ENCODE peak calls at places on chromosomes 5 and 9, in six cellular contexts. One of them, this sample, is unnamed.

GRCh38 chr5:38022621-38023020 is 182.8 kb upstream of the GDNF start:
- ATAC-seq in HepG2: no peak
- ATAC-seq in K562: no peak
- ATAC-seq in GM12878: no peak
- ATAC-seq in upper lobe of left lung: no peak
- ATAC-seq in HCT116: no peak
- ATAC-seq in this sample: no peak

GRCh38 chr5:143218563-143219170 is 184.8 kb downstream of the NR3C1 start:
- ATAC-seq in HepG2: no peak
- ATAC-seq in GM12878: peak; percentile 4
- ATAC-seq in K562: no peak
- ATAC-seq in upper lobe of left lung: no peak
- ATAC-seq in HCT116: no peak
- ATAC-seq in this sample: no peak

GRCh38 chr5:95647886-95648860 is 1.6 kb downstream of the RFESD start:
- ATAC-seq in HepG2: no peak
- ATAC-seq in upper lobe of left lung: no peak
- ATAC-seq in HCT116: no peak
- ATAC-seq in GM12878: peak; percentile 12
- ATAC-seq in K562: peak; percentile 76
- ATAC-seq in this sample: no peak

GRCh38 chr9:21958833-21959232 is 35.4 kb downstream of the CDKN2A start:
- ATAC-seq in GM12878: no peak
- ATAC-seq in K562: no peak
- ATAC-seq in upper lobe of left lung: no peak
- ATAC-seq in HCT116: no peak
- ATAC-seq in HepG2: no peak
- ATAC-seq in this sample: no peak

GRCh38 chr5:927172-928015 is 34.7 kb downstream of the TRIP13 start:
- ATAC-seq in HCT116: no peak
- ATAC-seq in GM12878: no peak
- ATAC-seq in HepG2: no peak
- ATAC-seq in K562: no peak
- ATAC-seq in upper lobe of left lung: no peak
- ATAC-seq in this sample: no peak

GRCh38 chr5:125847561-125847960 is 575.6 kb upstream of the GRAMD2B start:
- ATAC-seq in HepG2: no peak
- ATAC-seq in K562: no peak
- ATAC-seq in HCT116: no peak
- ATAC-seq in upper lobe of left lung: no peak
- ATAC-seq in GM12878: no peak
- ATAC-seq in this sample: no peak

GRCh38 chr9:136829981-136830885 is 12.0 kb upstream of the AJM1 start:
- ATAC-seq in K562: no peak
- ATAC-seq in HCT116: no peak
- ATAC-seq in HepG2: no peak
- ATAC-seq in GM12878: no peak
- ATAC-seq in upper lobe of left lung: no peak
- ATAC-seq in this sample: no peak

GRCh38 chr9:87567566-87567965 is 69.9 kb downstream of the DAPK1 start:
- ATAC-seq in HCT116: no peak
- ATAC-seq in K562: peak; percentile 77
- ATAC-seq in GM12878: no peak
- ATAC-seq in upper lobe of left lung: peak; percentile 17
- ATAC-seq in HepG2: no peak
- ATAC-seq in this sample: no peak

GRCh38 chr9:72459308-72459707 is 62.1 kb upstream of the TMC1 start:
- ATAC-seq in upper lobe of left lung: no peak
- ATAC-seq in HepG2: peak; percentile 26
- ATAC-seq in K562: no peak
- ATAC-seq in HCT116: no peak
- ATAC-seq in GM12878: peak; percentile 28
- ATAC-seq in this sample: no peak

GRCh38 chr9:99162759-99163364 is 57.9 kb downstream of the TGFBR1 start:
- ATAC-seq in GM12878: peak; percentile 72
- ATAC-seq in K562: peak; percentile 54
- ATAC-seq in upper lobe of left lung: peak; percentile 42
- ATAC-seq in HCT116: peak; percentile 57
- ATAC-seq in HepG2: peak; percentile 25
- ATAC-seq in this sample: no peak

GRCh38 chr5:6431214-6432195 is 17.2 kb upstream of the UBE2QL1 start:
- ATAC-seq in HepG2: no peak
- ATAC-seq in HCT116: no peak
- ATAC-seq in GM12878: no peak
- ATAC-seq in upper lobe of left lung: no peak
- ATAC-seq in K562: no peak
- ATAC-seq in this sample: no peak

GRCh38 chr9:99977042-99977792 is 70.8 kb downstream of the STX17 start:
- ATAC-seq in K562: peak; percentile 45
- ATAC-seq in HepG2: no peak
- ATAC-seq in HCT116: no peak
- ATAC-seq in GM12878: no peak
- ATAC-seq in upper lobe of left lung: no peak
- ATAC-seq in this sample: no peak

GRCh38 chr5:132044207-132044606 is 16.2 kb upstream of the IL3 start:
- ATAC-seq in HCT116: no peak
- ATAC-seq in GM12878: no peak
- ATAC-seq in upper lobe of left lung: peak; percentile 74
- ATAC-seq in K562: no peak
- ATAC-seq in HepG2: no peak
- ATAC-seq in this sample: no peak

GRCh38 chr9:74570879-74571512 is 73.9 kb downstream of the RORB start:
- ATAC-seq in HepG2: no peak
- ATAC-seq in K562: peak; percentile 54
- ATAC-seq in upper lobe of left lung: no peak
- ATAC-seq in HCT116: no peak
- ATAC-seq in GM12878: peak; percentile 48
- ATAC-seq in this sample: no peak

GRCh38 chr9:133822439-133823065 is 84.4 kb upstream of the SARDH start:
- ATAC-seq in HepG2: no peak
- ATAC-seq in K562: no peak
- ATAC-seq in GM12878: peak; percentile 86
- ATAC-seq in upper lobe of left lung: no peak
- ATAC-seq in HCT116: no peak
- ATAC-seq in this sample: no peak

GRCh38 chr9:94606641-94607339 is 13.2 kb upstream of the FBP2 start:
- ATAC-seq in HepG2: no peak
- ATAC-seq in HCT116: no peak
- ATAC-seq in K562: no peak
- ATAC-seq in upper lobe of left lung: no peak
- ATAC-seq in GM12878: no peak
- ATAC-seq in this sample: no peak

GRCh38 chr9:135090081-135090480 is 2.6 kb downstream of the OLFM1 start:
- ATAC-seq in K562: no peak
- ATAC-seq in HepG2: no peak
- ATAC-seq in HCT116: no peak
- ATAC-seq in GM12878: no peak
- ATAC-seq in upper lobe of left lung: no peak
- ATAC-seq in this sample: no peak

GRCh38 chr5:173498871-173499470 is 117.5 kb downstream of the BOD1 start:
- ATAC-seq in HCT116: peak; percentile 49
- ATAC-seq in K562: no peak
- ATAC-seq in upper lobe of left lung: no peak
- ATAC-seq in GM12878: no peak
- ATAC-seq in HepG2: peak; percentile 71
- ATAC-seq in this sample: no peak

GRCh38 chr5:143495124-143495523 is 91.6 kb upstream of the NR3C1 start:
- ATAC-seq in HCT116: no peak
- ATAC-seq in GM12878: no peak
- ATAC-seq in HepG2: peak; percentile 69
- ATAC-seq in upper lobe of left lung: peak; percentile 63
- ATAC-seq in K562: no peak
- ATAC-seq in this sample: no peak

GRCh38 chr5:146329697-146330096 is 8.9 kb upstream of the POU4F3 start:
- ATAC-seq in HCT116: no peak
- ATAC-seq in GM12878: no peak
- ATAC-seq in upper lobe of left lung: no peak
- ATAC-seq in K562: no peak
- ATAC-seq in HepG2: no peak
- ATAC-seq in this sample: no peak

GRCh38 chr5:137201876-137202275 is 297.2 kb downstream of the SPOCK1 start:
- ATAC-seq in upper lobe of left lung: peak; percentile 69
- ATAC-seq in HepG2: peak; percentile 52
- ATAC-seq in GM12878: no peak
- ATAC-seq in K562: no peak
- ATAC-seq in HCT116: no peak
- ATAC-seq in this sample: peak; percentile 92

GRCh38 chr9:14030350-14030823 is 283.6 kb downstream of the NFIB start:
- ATAC-seq in upper lobe of left lung: peak; percentile 5
- ATAC-seq in HepG2: no peak
- ATAC-seq in HCT116: no peak
- ATAC-seq in K562: peak; percentile 71
- ATAC-seq in GM12878: no peak
- ATAC-seq in this sample: peak; percentile 41

GRCh38 chr9:19516348-19516747 is 107.5 kb downstream of the ACER2 start:
- ATAC-seq in HCT116: no peak
- ATAC-seq in GM12878: peak; percentile 40
- ATAC-seq in HepG2: no peak
- ATAC-seq in K562: no peak
- ATAC-seq in upper lobe of left lung: no peak
- ATAC-seq in this sample: no peak

GRCh38 chr5:126965061-126965475 is 65.3 kb downstream of the MARCHF3 start:
- ATAC-seq in GM12878: peak; percentile 75
- ATAC-seq in HepG2: no peak
- ATAC-seq in HCT116: no peak
- ATAC-seq in upper lobe of left lung: no peak
- ATAC-seq in K562: no peak
- ATAC-seq in this sample: no peak

GRCh38 chr5:154349621-154350020 is 96.2 kb upstream of the SAP30L start:
- ATAC-seq in HepG2: no peak
- ATAC-seq in upper lobe of left lung: no peak
- ATAC-seq in HCT116: no peak
- ATAC-seq in K562: peak; percentile 16
- ATAC-seq in GM12878: no peak
- ATAC-seq in this sample: no peak

GRCh38 chr5:108953940-108954339 is 206.2 kb downstream of the FER start:
- ATAC-seq in HepG2: no peak
- ATAC-seq in GM12878: no peak
- ATAC-seq in upper lobe of left lung: no peak
- ATAC-seq in K562: peak; percentile 61
- ATAC-seq in HCT116: no peak
- ATAC-seq in this sample: no peak

GRCh38 chr9:35074141-35074540 is 1.7 kb upstream of the VCP start:
- ATAC-seq in HCT116: no peak
- ATAC-seq in GM12878: no peak
- ATAC-seq in HepG2: no peak
- ATAC-seq in K562: no peak
- ATAC-seq in upper lobe of left lung: no peak
- ATAC-seq in this sample: no peak

GRCh38 chr9:35073276-35073607 is 817 bp upstream of the VCP start:
- ATAC-seq in HepG2: no peak
- ATAC-seq in HCT116: no peak
- ATAC-seq in GM12878: no peak
- ATAC-seq in K562: no peak
- ATAC-seq in upper lobe of left lung: no peak
- ATAC-seq in this sample: no peak

GRCh38 chr9:35072461-35073275 is at the start of gene VCP:
- ATAC-seq in GM12878: peak; percentile 93
- ATAC-seq in HepG2: peak; percentile 91
- ATAC-seq in HCT116: peak; percentile 89
- ATAC-seq in K562: peak; percentile 95
- ATAC-seq in upper lobe of left lung: peak; percentile 97
- ATAC-seq in this sample: peak; percentile 97

GRCh38 chr9:35070823-35071813 is 1.3 kb downstream of the VCP start:
- ATAC-seq in GM12878: no peak
- ATAC-seq in upper lobe of left lung: no peak
- ATAC-seq in HCT116: no peak
- ATAC-seq in K562: no peak
- ATAC-seq in HepG2: no peak
- ATAC-seq in this sample: no peak

GRCh38 chr9:35071814-35072460 is 488 bp downstream of the VCP start:
- ATAC-seq in GM12878: peak; percentile 86
- ATAC-seq in HepG2: peak; percentile 89
- ATAC-seq in K562: peak; percentile 92
- ATAC-seq in upper lobe of left lung: peak; percentile 93
- ATAC-seq in HCT116: peak; percentile 75
- ATAC-seq in this sample: peak; percentile 83
- TF ChIP-seq POLR2A in GM12878: no peak
- TF ChIP-seq POLR2A in HepG2: peak; percentile 79
- TF ChIP-seq POLR2A in K562: no peak
- TF ChIP-seq POLR2A in upper lobe of left lung: no peak
- TF ChIP-seq POLR2A in HCT116: no peak
- TF ChIP-seq POLR2A in this sample: no peak

GRCh38 chr5:84119252-84119651 is 265.4 kb downstream of the EDIL3 start:
- ATAC-seq in GM12878: no peak
- ATAC-seq in HCT116: no peak
- ATAC-seq in upper lobe of left lung: no peak
- ATAC-seq in K562: no peak
- ATAC-seq in HepG2: no peak
- ATAC-seq in this sample: no peak
- TF ChIP-seq POLR2AphosphoS5 in GM12878: no peak
- TF ChIP-seq POLR2AphosphoS5 in HCT116: no peak
- TF ChIP-seq POLR2AphosphoS5 in upper lobe of left lung: no peak
- TF ChIP-seq POLR2AphosphoS5 in K562: no peak
- TF ChIP-seq POLR2AphosphoS5 in HepG2: no peak
- TF ChIP-seq POLR2AphosphoS5 in this sample: no peak

DNA sequence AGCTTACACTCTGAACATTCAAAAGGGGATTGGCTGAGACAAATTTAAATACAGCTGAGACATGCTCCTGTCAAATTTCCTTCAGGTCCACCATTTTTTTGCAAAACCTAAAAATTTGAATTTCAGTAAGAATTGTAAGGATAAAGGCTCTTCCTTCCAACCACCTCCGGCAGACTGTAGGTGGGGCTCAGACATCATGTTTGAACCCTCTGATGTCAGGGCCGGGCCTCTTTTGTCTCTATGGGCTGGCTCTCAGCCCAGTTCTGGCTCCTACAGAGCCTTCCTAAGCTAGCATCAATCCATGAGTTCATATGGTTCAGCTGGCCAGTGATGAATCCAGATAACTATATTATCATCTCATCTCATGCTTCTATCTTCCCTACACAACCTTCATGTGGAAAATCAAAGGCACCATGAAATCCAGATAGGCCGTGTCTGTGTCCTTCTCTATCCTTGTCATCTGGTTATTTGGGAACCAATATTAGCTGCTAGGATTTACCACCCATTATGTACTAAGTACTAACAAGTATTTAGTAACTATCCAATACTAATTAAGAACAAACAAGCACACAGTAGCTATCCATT is 44.2 kb downstream of the NIPSNAP3B start:
- ATAC-seq in K562: peak; percentile 58
- ATAC-seq in GM12878: no peak
- ATAC-seq in HCT116: peak; percentile 60
- ATAC-seq in upper lobe of left lung: peak; percentile 56
- ATAC-seq in HepG2: peak; percentile 13
- ATAC-seq in this sample: no peak
- TF ChIP-seq CTCF in K562: peak; percentile 13
- TF ChIP-seq CTCF in GM12878: peak; percentile 8
- TF ChIP-seq CTCF in HCT116: no peak
- TF ChIP-seq CTCF in upper lobe of left lung: no peak
- TF ChIP-seq CTCF in HepG2: peak; percentile 23
- TF ChIP-seq CTCF in this sample: peak; percentile 18

DNA sequence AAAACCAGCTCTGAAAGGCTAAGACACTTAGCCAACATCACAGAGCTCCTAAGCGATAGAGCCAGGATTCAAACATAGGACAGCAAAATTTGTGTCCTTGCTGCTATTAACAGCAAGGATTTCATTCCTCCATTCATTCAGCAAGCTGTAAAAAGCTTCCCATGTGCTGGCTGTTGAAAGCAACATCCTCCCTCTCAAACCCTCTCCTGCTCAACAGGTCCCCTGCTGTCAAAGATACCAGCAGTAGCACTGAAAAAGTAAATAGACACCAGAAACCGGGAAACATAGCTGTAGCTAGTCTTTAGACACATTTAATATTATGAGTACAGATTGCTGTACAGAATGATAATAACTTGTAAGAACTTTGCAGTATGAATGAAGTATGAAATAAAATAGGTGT is 52.6 kb upstream of the ADAMTSL1 start:
- ATAC-seq in K562: no peak
- ATAC-seq in HCT116: no peak
- ATAC-seq in GM12878: no peak
- ATAC-seq in upper lobe of left lung: no peak
- ATAC-seq in HepG2: no peak
- ATAC-seq in this sample: no peak
- TF ChIP-seq POLR2A in K562: no peak
- TF ChIP-seq POLR2A in HCT116: no peak
- TF ChIP-seq POLR2A in GM12878: no peak
- TF ChIP-seq POLR2A in upper lobe of left lung: no peak
- TF ChIP-seq POLR2A in HepG2: no peak
- TF ChIP-seq POLR2A in this sample: no peak